ENCODE peak calls at places on chromosome 14, in nine cellular contexts. One of them, this sample, is unnamed. For H3K4me1, the result is how much of the 10 kb centered on the place peaks cover.

GRCh38 chr14:51534623-51535022 is 117.1 kb upstream of the FRMD6 start:
- DNase-seq in A549: peak
- DNase-seq in neuronal stem cell: no peak
- DNase-seq in cardiac muscle cell: no peak
- DNase-seq in mesenchymal stem cell: peak
- DNase-seq in CD8-positive, alpha-beta memory T cell: no peak
- DNase-seq in psoas muscle: no peak
- DNase-seq in thyroid gland: peak
- DNase-seq in adrenal gland: peak
- DNase-seq in this sample: no peak

GRCh38 chr14:30417121-30417520 is 141.8 kb upstream of the G2E3 start:
- DNase-seq in A549: peak
- DNase-seq in neuronal stem cell: no peak
- DNase-seq in cardiac muscle cell: no peak
- DNase-seq in mesenchymal stem cell: no peak
- DNase-seq in CD8-positive, alpha-beta memory T cell: no peak
- DNase-seq in psoas muscle: no peak
- DNase-seq in thyroid gland: no peak
- DNase-seq in adrenal gland: no peak
- DNase-seq in this sample: no peak

GRCh38 chr14:92362781-92363235 is 39.8 kb downstream of the SLC24A4 start:
- DNase-seq in A549: peak
- DNase-seq in neuronal stem cell: no peak
- DNase-seq in cardiac muscle cell: no peak
- DNase-seq in mesenchymal stem cell: no peak
- DNase-seq in CD8-positive, alpha-beta memory T cell: no peak
- DNase-seq in psoas muscle: peak
- DNase-seq in thyroid gland: no peak
- DNase-seq in adrenal gland: peak
- DNase-seq in this sample: no peak

GRCh38 chr14:77124345-77125274 is 17.0 kb downstream of the ZDHHC22 start:
- DNase-seq in A549: peak
- DNase-seq in neuronal stem cell: peak
- DNase-seq in cardiac muscle cell: peak
- DNase-seq in mesenchymal stem cell: peak
- DNase-seq in CD8-positive, alpha-beta memory T cell: peak
- DNase-seq in psoas muscle: peak
- DNase-seq in thyroid gland: peak
- DNase-seq in adrenal gland: peak
- DNase-seq in this sample: peak

GRCh38 chr14:51981218-51981854 is 8.0 kb upstream of the RTRAF start:
- DNase-seq in A549: no peak
- DNase-seq in neuronal stem cell: no peak
- DNase-seq in cardiac muscle cell: no peak
- DNase-seq in mesenchymal stem cell: no peak
- DNase-seq in CD8-positive, alpha-beta memory T cell: no peak
- DNase-seq in psoas muscle: no peak
- DNase-seq in thyroid gland: no peak
- DNase-seq in adrenal gland: no peak
- DNase-seq in this sample: no peak

GRCh38 chr14:71289536-71289935 is 382.3 kb downstream of the PCNX1 start:
- DNase-seq in A549: no peak
- DNase-seq in neuronal stem cell: no peak
- DNase-seq in cardiac muscle cell: no peak
- DNase-seq in mesenchymal stem cell: no peak
- DNase-seq in CD8-positive, alpha-beta memory T cell: peak
- DNase-seq in psoas muscle: no peak
- DNase-seq in thyroid gland: no peak
- DNase-seq in adrenal gland: no peak
- DNase-seq in this sample: no peak

GRCh38 chr14:39307815-39308214 is 74.1 kb downstream of the MIA2 start:
- DNase-seq in A549: no peak
- DNase-seq in neuronal stem cell: no peak
- DNase-seq in cardiac muscle cell: no peak
- DNase-seq in mesenchymal stem cell: no peak
- DNase-seq in CD8-positive, alpha-beta memory T cell: no peak
- DNase-seq in psoas muscle: no peak
- DNase-seq in thyroid gland: no peak
- DNase-seq in adrenal gland: no peak
- DNase-seq in this sample: no peak

GRCh38 chr14:84225243-84225642 is 1304.7 kb upstream of the FLRT2 start:
- DNase-seq in A549: no peak
- DNase-seq in neuronal stem cell: no peak
- DNase-seq in cardiac muscle cell: peak
- DNase-seq in mesenchymal stem cell: no peak
- DNase-seq in CD8-positive, alpha-beta memory T cell: no peak
- DNase-seq in psoas muscle: no peak
- DNase-seq in thyroid gland: peak
- DNase-seq in adrenal gland: no peak
- DNase-seq in this sample: no peak

GRCh38 chr14:24187538-24187915 is 1.1 kb downstream of the IPO4 start:
- DNase-seq in A549: no peak
- DNase-seq in neuronal stem cell: no peak
- DNase-seq in cardiac muscle cell: no peak
- DNase-seq in mesenchymal stem cell: no peak
- DNase-seq in CD8-positive, alpha-beta memory T cell: no peak
- DNase-seq in psoas muscle: no peak
- DNase-seq in thyroid gland: no peak
- DNase-seq in adrenal gland: no peak
- DNase-seq in this sample: no peak

GRCh38 chr14:100018482-100018881 is 46.7 kb upstream of the EVL start:
- DNase-seq in A549: peak
- DNase-seq in neuronal stem cell: no peak
- DNase-seq in cardiac muscle cell: no peak
- DNase-seq in mesenchymal stem cell: peak
- DNase-seq in CD8-positive, alpha-beta memory T cell: no peak
- DNase-seq in psoas muscle: no peak
- DNase-seq in thyroid gland: no peak
- DNase-seq in adrenal gland: no peak
- DNase-seq in this sample: no peak
- H3K4me1 ChIP-seq in A549: under half
- H3K4me1 ChIP-seq in neuronal stem cell: under half
- H3K4me1 ChIP-seq in cardiac muscle cell: under half
- H3K4me1 ChIP-seq in mesenchymal stem cell: under half
- H3K4me1 ChIP-seq in CD8-positive, alpha-beta memory T cell: under half
- H3K4me1 ChIP-seq in psoas muscle: under half
- H3K4me1 ChIP-seq in thyroid gland: under half
- H3K4me1 ChIP-seq in adrenal gland: under half
- H3K4me1 ChIP-seq in this sample: under half

DNA sequence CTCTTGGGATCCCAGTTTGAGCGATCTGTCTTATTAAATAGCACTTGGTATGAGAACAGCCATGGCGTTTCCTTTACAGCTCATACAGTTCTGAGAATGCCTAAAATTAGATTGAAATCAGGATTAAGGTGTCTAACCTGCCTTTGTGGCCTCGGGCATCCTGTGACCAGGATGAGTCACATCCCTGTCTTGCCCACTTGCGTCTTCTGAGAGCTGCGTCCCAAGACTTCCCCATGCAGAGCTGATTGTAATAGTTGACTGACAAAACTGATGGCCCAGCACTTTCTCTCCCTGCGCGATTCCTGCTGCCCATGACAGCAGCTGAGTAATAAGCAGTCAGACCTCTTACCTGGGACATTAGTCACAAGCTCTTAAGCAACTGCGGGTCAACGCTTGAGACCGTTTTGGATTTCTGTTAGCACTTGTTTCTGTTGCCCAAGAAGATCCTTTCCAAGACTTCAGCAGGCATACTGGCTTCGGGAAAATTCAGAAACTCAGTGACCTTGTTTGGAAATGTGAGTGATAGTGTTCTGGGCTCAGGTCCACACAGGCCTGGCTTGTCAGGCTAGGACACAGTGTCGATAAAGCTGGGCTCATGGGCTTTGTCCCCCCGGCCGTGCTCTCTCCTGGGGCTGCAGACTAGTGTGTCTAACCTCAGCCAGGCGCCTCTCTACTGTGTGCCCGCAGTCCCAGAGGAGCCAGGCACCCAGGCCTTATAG is 169.9 kb upstream of the HIF1A start:
- DNase-seq in A549: peak
- DNase-seq in neuronal stem cell: no peak
- DNase-seq in cardiac muscle cell: no peak
- DNase-seq in mesenchymal stem cell: peak
- DNase-seq in CD8-positive, alpha-beta memory T cell: peak
- DNase-seq in psoas muscle: peak
- DNase-seq in thyroid gland: peak
- DNase-seq in adrenal gland: peak
- DNase-seq in this sample: peak
- H3K4me1 ChIP-seq in A549: half or more
- H3K4me1 ChIP-seq in neuronal stem cell: under half
- H3K4me1 ChIP-seq in cardiac muscle cell: under half
- H3K4me1 ChIP-seq in mesenchymal stem cell: under half
- H3K4me1 ChIP-seq in CD8-positive, alpha-beta memory T cell: half or more
- H3K4me1 ChIP-seq in psoas muscle: under half
- H3K4me1 ChIP-seq in thyroid gland: half or more
- H3K4me1 ChIP-seq in adrenal gland: under half
- H3K4me1 ChIP-seq in this sample: under half

GRCh38 chr14:64509036-64509435 is 4.5 kb downstream of the ZBTB1 start:
- DNase-seq in A549: peak
- DNase-seq in neuronal stem cell: no peak
- DNase-seq in cardiac muscle cell: no peak
- DNase-seq in mesenchymal stem cell: no peak
- DNase-seq in CD8-positive, alpha-beta memory T cell: no peak
- DNase-seq in psoas muscle: no peak
- DNase-seq in thyroid gland: no peak
- DNase-seq in adrenal gland: no peak
- DNase-seq in this sample: no peak

GRCh38 chr14:64508215-64508776 is 3.7 kb downstream of the ZBTB1 start:
- DNase-seq in A549: no peak
- DNase-seq in neuronal stem cell: no peak
- DNase-seq in cardiac muscle cell: no peak
- DNase-seq in mesenchymal stem cell: no peak
- DNase-seq in CD8-positive, alpha-beta memory T cell: no peak
- DNase-seq in psoas muscle: no peak
- DNase-seq in thyroid gland: no peak
- DNase-seq in adrenal gland: no peak
- DNase-seq in this sample: no peak

GRCh38 chr14:64507376-64508156 is 3.0 kb downstream of the ZBTB1 start:
- DNase-seq in A549: no peak
- DNase-seq in neuronal stem cell: no peak
- DNase-seq in cardiac muscle cell: no peak
- DNase-seq in mesenchymal stem cell: peak
- DNase-seq in CD8-positive, alpha-beta memory T cell: no peak
- DNase-seq in psoas muscle: no peak
- DNase-seq in thyroid gland: no peak
- DNase-seq in adrenal gland: no peak
- DNase-seq in this sample: no peak

GRCh38 chr14:64504897-64505771 is 564 bp downstream of the ZBTB1 start:
- DNase-seq in A549: peak
- DNase-seq in neuronal stem cell: peak
- DNase-seq in cardiac muscle cell: peak
- DNase-seq in mesenchymal stem cell: peak
- DNase-seq in CD8-positive, alpha-beta memory T cell: peak
- DNase-seq in psoas muscle: peak
- DNase-seq in thyroid gland: peak
- DNase-seq in adrenal gland: peak
- DNase-seq in this sample: peak

DNA sequence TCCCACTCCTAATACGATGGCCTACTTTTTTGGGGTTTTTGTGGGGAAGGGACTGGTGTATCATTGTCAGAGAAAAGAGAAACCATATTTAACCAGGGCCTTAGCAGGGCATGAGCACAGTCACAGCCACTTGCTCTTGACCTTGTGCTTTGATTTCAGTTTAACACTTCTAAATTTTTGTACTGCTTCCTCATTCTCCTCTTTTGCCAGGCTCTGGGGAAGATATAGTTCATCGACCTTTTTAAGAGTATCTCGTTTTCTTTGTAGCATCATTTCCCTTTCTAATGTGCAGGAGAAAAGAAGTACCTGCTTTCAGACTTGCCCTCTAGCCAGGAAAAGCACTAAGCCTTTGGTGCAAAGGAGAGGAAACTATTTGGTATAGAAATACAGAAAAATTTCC is 2.2 kb downstream of the ZBTB1 start:
- DNase-seq in A549: no peak
- DNase-seq in neuronal stem cell: no peak
- DNase-seq in cardiac muscle cell: no peak
- DNase-seq in mesenchymal stem cell: peak
- DNase-seq in CD8-positive, alpha-beta memory T cell: no peak
- DNase-seq in psoas muscle: no peak
- DNase-seq in thyroid gland: no peak
- DNase-seq in adrenal gland: no peak
- DNase-seq in this sample: no peak
- H3K4me1 ChIP-seq in A549: half or more
- H3K4me1 ChIP-seq in neuronal stem cell: under half
- H3K4me1 ChIP-seq in cardiac muscle cell: under half
- H3K4me1 ChIP-seq in mesenchymal stem cell: under half
- H3K4me1 ChIP-seq in CD8-positive, alpha-beta memory T cell: half or more
- H3K4me1 ChIP-seq in psoas muscle: half or more
- H3K4me1 ChIP-seq in thyroid gland: under half
- H3K4me1 ChIP-seq in adrenal gland: under half
- H3K4me1 ChIP-seq in this sample: half or more

GRCh38 chr14:68393178-68393763 is 399.6 kb downstream of the ZFP36L1 start:
- DNase-seq in A549: no peak
- DNase-seq in neuronal stem cell: peak
- DNase-seq in cardiac muscle cell: no peak
- DNase-seq in mesenchymal stem cell: no peak
- DNase-seq in CD8-positive, alpha-beta memory T cell: no peak
- DNase-seq in psoas muscle: no peak
- DNase-seq in thyroid gland: no peak
- DNase-seq in adrenal gland: no peak
- DNase-seq in this sample: no peak
- H3K4me1 ChIP-seq in A549: under half
- H3K4me1 ChIP-seq in neuronal stem cell: under half
- H3K4me1 ChIP-seq in cardiac muscle cell: half or more
- H3K4me1 ChIP-seq in mesenchymal stem cell: under half
- H3K4me1 ChIP-seq in CD8-positive, alpha-beta memory T cell: under half
- H3K4me1 ChIP-seq in psoas muscle: under half
- H3K4me1 ChIP-seq in thyroid gland: under half
- H3K4me1 ChIP-seq in adrenal gland: under half
- H3K4me1 ChIP-seq in this sample: under half

DNA sequence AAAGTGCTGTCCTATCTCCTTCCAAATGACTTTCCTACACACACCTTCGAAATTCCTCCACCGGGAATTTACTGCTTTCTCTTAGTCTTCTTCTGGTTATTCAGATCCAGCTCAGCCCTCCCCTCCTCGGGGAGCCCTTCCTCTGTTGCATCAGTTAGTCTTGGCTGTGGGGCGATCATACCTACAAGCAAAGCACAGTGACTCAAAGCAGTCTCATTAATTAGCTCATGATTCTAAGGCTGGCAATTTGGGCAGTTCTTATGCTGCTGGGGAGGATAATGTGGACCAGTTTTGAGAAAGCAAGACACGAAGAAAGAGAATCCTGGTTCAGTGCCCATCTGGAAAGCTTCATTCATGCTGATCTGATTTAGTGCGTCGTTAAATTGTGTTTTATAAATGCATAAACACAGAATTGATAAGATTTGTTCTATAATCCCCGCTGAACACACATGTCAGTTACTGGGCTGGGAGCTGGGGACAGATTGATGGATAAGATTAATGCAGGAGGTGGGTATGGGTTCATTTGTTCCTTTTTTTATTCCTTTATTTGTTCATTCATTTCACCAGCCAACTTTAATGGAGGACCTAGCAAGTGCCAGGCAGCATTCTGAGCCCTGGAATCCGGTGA is 9.3 kb upstream of the CLMN start:
- DNase-seq in A549: no peak
- DNase-seq in neuronal stem cell: no peak
- DNase-seq in cardiac muscle cell: no peak
- DNase-seq in mesenchymal stem cell: no peak
- DNase-seq in CD8-positive, alpha-beta memory T cell: no peak
- DNase-seq in psoas muscle: no peak
- DNase-seq in thyroid gland: no peak
- DNase-seq in adrenal gland: no peak
- DNase-seq in this sample: no peak
- H3K4me1 ChIP-seq in A549: under half
- H3K4me1 ChIP-seq in neuronal stem cell: under half
- H3K4me1 ChIP-seq in cardiac muscle cell: under half
- H3K4me1 ChIP-seq in mesenchymal stem cell: under half
- H3K4me1 ChIP-seq in CD8-positive, alpha-beta memory T cell: under half
- H3K4me1 ChIP-seq in psoas muscle: under half
- H3K4me1 ChIP-seq in thyroid gland: under half
- H3K4me1 ChIP-seq in adrenal gland: under half
- H3K4me1 ChIP-seq in this sample: under half

This sample was measured in spleen.